ENCODE peak calls at places on chromosomes 11 and 22, in eight cellular contexts. R, B, G, E, V, X, M and P are unnamed samples.

GRCh38 chr11:12687740-12688139 is 13.5 kb downstream of the TEAD1 start:
- DNase-seq in R (no peak), B (no peak), G (no peak), E (no peak), V (no peak), X (no peak), M (no peak), P (no peak)

GRCh38 chr22:35480143-35480542 is 60.5 kb upstream of the RASD2 start:
- DNase-seq in R (no peak), B (no peak), G (no peak), E (no peak), V (no peak), X (no peak), M (peak), P (no peak)

GRCh38 chr11:92685049-92685448 is 284.4 kb upstream of the MTNR1B start:
- DNase-seq in R (no peak), B (no peak), G (no peak), E (no peak), V (no peak), X (no peak), M (no peak), P (no peak)

GRCh38 chr11:13954591-13954990 is 7.9 kb upstream of the SPON1 start:
- DNase-seq in R (no peak), B (no peak), G (no peak), E (no peak), V (no peak), X (no peak), M (no peak), P (no peak)

GRCh38 chr11:122100222-122101080 is 15.6 kb downstream of the BLID start:
- DNase-seq in R (no peak), B (no peak), G (peak), E (peak), V (peak), X (no peak), M (no peak), P (no peak)

GRCh38 chr11:59754859-59755700 is at the start of gene STX3:
- DNase-seq in R (peak), B (peak), G (peak), E (peak), V (peak), X (peak), M (peak), P (peak)

GRCh38 chr11:15893080-15893492 is 463.3 kb downstream of the SOX6 start:
- DNase-seq in R (no peak), B (no peak), G (peak), E (no peak), V (no peak), X (no peak), M (no peak), P (no peak)

GRCh38 chr22:33639588-33640254 is 280.6 kb downstream of the LARGE1 start:
- DNase-seq in R (no peak), B (no peak), G (no peak), E (no peak), V (no peak), X (no peak), M (no peak), P (no peak)

GRCh38 chr22:26570126-26570525 is 19.8 kb downstream of the TPST2 start:
- DNase-seq in R (no peak), B (no peak), G (no peak), E (no peak), V (no peak), X (no peak), M (peak), P (no peak)

GRCh38 chr11:125494987-125495725 is 909 bp downstream of the FEZ1 start:
- DNase-seq in R (no peak), B (no peak), G (no peak), E (peak), V (peak), X (peak), M (no peak), P (peak)

GRCh38 chr11:67261635-67261941 is 4.7 kb upstream of the GRK2 start:
- DNase-seq in R (no peak), B (no peak), G (no peak), E (no peak), V (no peak), X (no peak), M (no peak), P (no peak)

GRCh38 chr11:66607126-66607834 is 9.2 kb upstream of the RBM14 start:
- DNase-seq in R (no peak), B (no peak), G (peak), E (peak), V (no peak), X (peak), M (no peak), P (no peak)

GRCh38 chr11:60970369-60970774 is 1.1 kb upstream of the CD6 start:
- DNase-seq in R (peak), B (peak), G (peak), E (peak), V (peak), X (peak), M (peak), P (no peak)

GRCh38 chr22:19715286-19715939 is 1.1 kb downstream of the SEPTIN5 start:
- DNase-seq in R (no peak), B (no peak), G (no peak), E (no peak), V (peak), X (no peak), M (no peak), P (no peak)

GRCh38 chr22:22558972-22559603 is at the start of gene PRAME:
- DNase-seq in R (peak), B (peak), G (peak), E (no peak), V (peak), X (peak), M (peak), P (no peak)

GRCh38 chr11:125945011-125945796 is 640 bp upstream of the VSIG10L2 start:
- DNase-seq in R (no peak), B (no peak), G (no peak), E (no peak), V (no peak), X (no peak), M (no peak), P (peak)

GRCh38 chr11:33930317-33931021 is 38.6 kb upstream of the LMO2 start:
- DNase-seq in R (no peak), B (no peak), G (no peak), E (no peak), V (no peak), X (no peak), M (peak), P (no peak)

GRCh38 chr11:33976351-33977199 is 75.0 kb upstream of the CAPRIN1 start:
- DNase-seq in R (no peak), B (no peak), G (no peak), E (no peak), V (no peak), X (no peak), M (no peak), P (no peak)

GRCh38 chr11:1219836-1220810 is 2.7 kb upstream of the MUC5B start:
- DNase-seq in R (no peak), B (no peak), G (no peak), E (no peak), V (peak), X (peak), M (no peak), P (no peak)

GRCh38 chr11:65434667-65435179 is 12.1 kb downstream of the NEAT1 start:
- DNase-seq in R (no peak), B (no peak), G (no peak), E (no peak), V (no peak), X (no peak), M (no peak), P (peak)

GRCh38 chr11:4577761-4578160 is 3.8 kb upstream of the OR52I2 start:
- DNase-seq in R (no peak), B (no peak), G (no peak), E (no peak), V (no peak), X (no peak), M (no peak), P (no peak)

GRCh38 chr11:12185914-12186313 is 75.5 kb downstream of the MICAL2 start:
- DNase-seq in R (no peak), B (no peak), G (peak), E (no peak), V (no peak), X (no peak), M (no peak), P (no peak)

GRCh38 chr22:46674367-46674781 is 54.2 kb downstream of the GRAMD4 start:
- DNase-seq in R (peak), B (peak), G (no peak), E (no peak), V (no peak), X (no peak), M (peak), P (no peak)

GRCh38 chr11:94694309-94695060 is 73.7 kb upstream of the AMOTL1 start:
- DNase-seq in R (no peak), B (no peak), G (no peak), E (no peak), V (no peak), X (no peak), M (no peak), P (no peak)

GRCh38 chr11:105840391-105840790 is 181.6 kb downstream of the MSANTD4 start:
- DNase-seq in R (no peak), B (no peak), G (no peak), E (no peak), V (no peak), X (no peak), M (no peak), P (no peak)

GRCh38 chr22:37994049-37994448 is 9.7 kb upstream of the SOX10 start:
- DNase-seq in R (peak), B (peak), G (no peak), E (no peak), V (no peak), X (no peak), M (no peak), P (no peak)

GRCh38 chr22:23512738-23513137 is 67.4 kb downstream of the IGLL1 start:
- DNase-seq in R (no peak), B (no peak), G (no peak), E (no peak), V (no peak), X (no peak), M (no peak), P (no peak)

GRCh38 chr11:9330387-9331384 is 16.3 kb upstream of the TMEM41B start:
- DNase-seq in R (no peak), B (no peak), G (no peak), E (no peak), V (no peak), X (no peak), M (no peak), P (no peak)